ENCODE peak calls at places on chromosomes 11 and 22, in ten cellular contexts. One of them, this sample, is unnamed.

GRCh38 chr22:21994881-21995444 is 12.4 kb upstream of the TOP3B start:
- DNase-seq in adipocyte: no peak
- DNase-seq in CD8-positive, alpha-beta T cell: no peak
- DNase-seq in activated CD4-positive, alpha-beta T cell treated with anti-CD3 and anti-CD28 coated beads, Interleukin-2, amount 50 U/mL, for 1 hour: no peak
- DNase-seq in stimulated activated naive B cell treated with anti-CD40 and anti-IgM and Interleukin-4, amounts not matched to agents 10 μg/mL and 1 μg/mL and 100 μg/mL, for 72 hours: no peak
- DNase-seq in stimulated activated CD8-positive, alpha-beta memory T cell treated with anti-CD3 and anti-CD28 coated beads, Interleukin-15, amount 100 ng/mL, for 1 hour: no peak
- DNase-seq in mesothelial cell of epicardium: no peak
- DNase-seq in GM12865: no peak
- DNase-seq in NCI-H2081: no peak
- DNase-seq in AG04449: no peak
- DNase-seq in this sample: no peak

GRCh38 chr22:49362393-49362792 is 465.3 kb downstream of the BRD1 start:
- DNase-seq in adipocyte: no peak
- DNase-seq in CD8-positive, alpha-beta T cell: no peak
- DNase-seq in activated CD4-positive, alpha-beta T cell treated with anti-CD3 and anti-CD28 coated beads, Interleukin-2, amount 50 U/mL, for 1 hour: no peak
- DNase-seq in stimulated activated naive B cell treated with anti-CD40 and anti-IgM and Interleukin-4, amounts not matched to agents 10 μg/mL and 1 μg/mL and 100 μg/mL, for 72 hours: no peak
- DNase-seq in stimulated activated CD8-positive, alpha-beta memory T cell treated with anti-CD3 and anti-CD28 coated beads, Interleukin-15, amount 100 ng/mL, for 1 hour: no peak
- DNase-seq in mesothelial cell of epicardium: peak
- DNase-seq in GM12865: no peak
- DNase-seq in NCI-H2081: peak
- DNase-seq in AG04449: no peak
- DNase-seq in this sample: no peak

GRCh38 chr22:41231369-41231768 is 9.4 kb downstream of the CHADL start:
- DNase-seq in adipocyte: no peak
- DNase-seq in CD8-positive, alpha-beta T cell: no peak
- DNase-seq in activated CD4-positive, alpha-beta T cell treated with anti-CD3 and anti-CD28 coated beads, Interleukin-2, amount 50 U/mL, for 1 hour: no peak
- DNase-seq in stimulated activated naive B cell treated with anti-CD40 and anti-IgM and Interleukin-4, amounts not matched to agents 10 μg/mL and 1 μg/mL and 100 μg/mL, for 72 hours: no peak
- DNase-seq in stimulated activated CD8-positive, alpha-beta memory T cell treated with anti-CD3 and anti-CD28 coated beads, Interleukin-15, amount 100 ng/mL, for 1 hour: no peak
- DNase-seq in mesothelial cell of epicardium: no peak
- DNase-seq in GM12865: no peak
- DNase-seq in NCI-H2081: no peak
- DNase-seq in AG04449: no peak
- DNase-seq in this sample: no peak

GRCh38 chr22:19761022-19761499 is 483 bp downstream of the TBX1 start:
- DNase-seq in adipocyte: peak
- DNase-seq in CD8-positive, alpha-beta T cell: no peak
- DNase-seq in activated CD4-positive, alpha-beta T cell treated with anti-CD3 and anti-CD28 coated beads, Interleukin-2, amount 50 U/mL, for 1 hour: no peak
- DNase-seq in stimulated activated naive B cell treated with anti-CD40 and anti-IgM and Interleukin-4, amounts not matched to agents 10 μg/mL and 1 μg/mL and 100 μg/mL, for 72 hours: no peak
- DNase-seq in stimulated activated CD8-positive, alpha-beta memory T cell treated with anti-CD3 and anti-CD28 coated beads, Interleukin-15, amount 100 ng/mL, for 1 hour: no peak
- DNase-seq in mesothelial cell of epicardium: no peak
- DNase-seq in GM12865: no peak
- DNase-seq in NCI-H2081: no peak
- DNase-seq in AG04449: no peak
- DNase-seq in this sample: peak

GRCh38 chr11:44537679-44538078 is 27.8 kb upstream of the CD82 start:
- DNase-seq in adipocyte: no peak
- DNase-seq in CD8-positive, alpha-beta T cell: no peak
- DNase-seq in activated CD4-positive, alpha-beta T cell treated with anti-CD3 and anti-CD28 coated beads, Interleukin-2, amount 50 U/mL, for 1 hour: no peak
- DNase-seq in stimulated activated naive B cell treated with anti-CD40 and anti-IgM and Interleukin-4, amounts not matched to agents 10 μg/mL and 1 μg/mL and 100 μg/mL, for 72 hours: no peak
- DNase-seq in stimulated activated CD8-positive, alpha-beta memory T cell treated with anti-CD3 and anti-CD28 coated beads, Interleukin-15, amount 100 ng/mL, for 1 hour: no peak
- DNase-seq in mesothelial cell of epicardium: no peak
- DNase-seq in GM12865: no peak
- DNase-seq in NCI-H2081: no peak
- DNase-seq in AG04449: no peak
- DNase-seq in this sample: no peak

GRCh38 chr11:93959663-93960062 is 61.5 kb upstream of the HEPHL1 start:
- DNase-seq in adipocyte: no peak
- DNase-seq in CD8-positive, alpha-beta T cell: no peak
- DNase-seq in activated CD4-positive, alpha-beta T cell treated with anti-CD3 and anti-CD28 coated beads, Interleukin-2, amount 50 U/mL, for 1 hour: no peak
- DNase-seq in stimulated activated naive B cell treated with anti-CD40 and anti-IgM and Interleukin-4, amounts not matched to agents 10 μg/mL and 1 μg/mL and 100 μg/mL, for 72 hours: no peak
- DNase-seq in stimulated activated CD8-positive, alpha-beta memory T cell treated with anti-CD3 and anti-CD28 coated beads, Interleukin-15, amount 100 ng/mL, for 1 hour: no peak
- DNase-seq in mesothelial cell of epicardium: no peak
- DNase-seq in GM12865: no peak
- DNase-seq in NCI-H2081: no peak
- DNase-seq in AG04449: no peak
- DNase-seq in this sample: no peak

GRCh38 chr11:33505140-33505539 is 195.5 kb downstream of the C11orf91 start:
- DNase-seq in adipocyte: no peak
- DNase-seq in CD8-positive, alpha-beta T cell: no peak
- DNase-seq in activated CD4-positive, alpha-beta T cell treated with anti-CD3 and anti-CD28 coated beads, Interleukin-2, amount 50 U/mL, for 1 hour: no peak
- DNase-seq in stimulated activated naive B cell treated with anti-CD40 and anti-IgM and Interleukin-4, amounts not matched to agents 10 μg/mL and 1 μg/mL and 100 μg/mL, for 72 hours: no peak
- DNase-seq in stimulated activated CD8-positive, alpha-beta memory T cell treated with anti-CD3 and anti-CD28 coated beads, Interleukin-15, amount 100 ng/mL, for 1 hour: no peak
- DNase-seq in mesothelial cell of epicardium: no peak
- DNase-seq in GM12865: no peak
- DNase-seq in NCI-H2081: no peak
- DNase-seq in AG04449: no peak
- DNase-seq in this sample: no peak

GRCh38 chr11:116731097-116731761 is 41.6 kb downstream of the BUD13 start:
- DNase-seq in adipocyte: peak
- DNase-seq in CD8-positive, alpha-beta T cell: no peak
- DNase-seq in activated CD4-positive, alpha-beta T cell treated with anti-CD3 and anti-CD28 coated beads, Interleukin-2, amount 50 U/mL, for 1 hour: no peak
- DNase-seq in stimulated activated naive B cell treated with anti-CD40 and anti-IgM and Interleukin-4, amounts not matched to agents 10 μg/mL and 1 μg/mL and 100 μg/mL, for 72 hours: no peak
- DNase-seq in stimulated activated CD8-positive, alpha-beta memory T cell treated with anti-CD3 and anti-CD28 coated beads, Interleukin-15, amount 100 ng/mL, for 1 hour: no peak
- DNase-seq in mesothelial cell of epicardium: no peak
- DNase-seq in GM12865: no peak
- DNase-seq in NCI-H2081: peak
- DNase-seq in AG04449: no peak
- DNase-seq in this sample: no peak

GRCh38 chr11:106276126-106276525 is 198.7 kb downstream of the AASDHPPT start:
- DNase-seq in adipocyte: peak
- DNase-seq in CD8-positive, alpha-beta T cell: no peak
- DNase-seq in activated CD4-positive, alpha-beta T cell treated with anti-CD3 and anti-CD28 coated beads, Interleukin-2, amount 50 U/mL, for 1 hour: no peak
- DNase-seq in stimulated activated naive B cell treated with anti-CD40 and anti-IgM and Interleukin-4, amounts not matched to agents 10 μg/mL and 1 μg/mL and 100 μg/mL, for 72 hours: no peak
- DNase-seq in stimulated activated CD8-positive, alpha-beta memory T cell treated with anti-CD3 and anti-CD28 coated beads, Interleukin-15, amount 100 ng/mL, for 1 hour: no peak
- DNase-seq in mesothelial cell of epicardium: no peak
- DNase-seq in GM12865: no peak
- DNase-seq in NCI-H2081: no peak
- DNase-seq in AG04449: no peak
- DNase-seq in this sample: no peak

GRCh38 chr11:67429722-67430121 is 1.4 kb downstream of the RPS6KB2 start:
- DNase-seq in adipocyte: no peak
- DNase-seq in CD8-positive, alpha-beta T cell: no peak
- DNase-seq in activated CD4-positive, alpha-beta T cell treated with anti-CD3 and anti-CD28 coated beads, Interleukin-2, amount 50 U/mL, for 1 hour: no peak
- DNase-seq in stimulated activated naive B cell treated with anti-CD40 and anti-IgM and Interleukin-4, amounts not matched to agents 10 μg/mL and 1 μg/mL and 100 μg/mL, for 72 hours: no peak
- DNase-seq in stimulated activated CD8-positive, alpha-beta memory T cell treated with anti-CD3 and anti-CD28 coated beads, Interleukin-15, amount 100 ng/mL, for 1 hour: no peak
- DNase-seq in mesothelial cell of epicardium: no peak
- DNase-seq in GM12865: no peak
- DNase-seq in NCI-H2081: no peak
- DNase-seq in AG04449: no peak
- DNase-seq in this sample: no peak

GRCh38 chr11:120574881-120575280 is 63.3 kb downstream of the GRIK4 start:
- DNase-seq in adipocyte: no peak
- DNase-seq in CD8-positive, alpha-beta T cell: no peak
- DNase-seq in activated CD4-positive, alpha-beta T cell treated with anti-CD3 and anti-CD28 coated beads, Interleukin-2, amount 50 U/mL, for 1 hour: no peak
- DNase-seq in stimulated activated naive B cell treated with anti-CD40 and anti-IgM and Interleukin-4, amounts not matched to agents 10 μg/mL and 1 μg/mL and 100 μg/mL, for 72 hours: no peak
- DNase-seq in stimulated activated CD8-positive, alpha-beta memory T cell treated with anti-CD3 and anti-CD28 coated beads, Interleukin-15, amount 100 ng/mL, for 1 hour: no peak
- DNase-seq in mesothelial cell of epicardium: no peak
- DNase-seq in GM12865: no peak
- DNase-seq in NCI-H2081: no peak
- DNase-seq in AG04449: no peak
- DNase-seq in this sample: no peak

This sample was measured in K562.